ENCODE peak calls at places on chromosomes 16 and 17, in five cellular contexts. C is stomach, H is neural progenitor cell, K is ascending aorta, G is cardiac muscle cell. M is an unnamed sample. For H3K9me3, the result is how much of the 10 kb centered on the place peaks cover.

GRCh38 chr17:1362964-1363363 is 37.1 kb downstream of the YWHAE start:
- DNase-seq in G (no peak), H (no peak), C (no peak), K (peak), M (no peak)

GRCh38 chr17:40350410-40351184 is 13.9 kb downstream of the GJD3 start:
- DNase-seq in G (peak), C (no peak), H (peak), K (no peak), M (no peak)

GRCh38 chr16:24540575-24541240 is 1.3 kb downstream of the RBBP6 start:
- DNase-seq in K (no peak), H (peak), C (no peak), G (peak), M (no peak)

GRCh38 chr16:361872-362701 is 8.3 kb downstream of the MRPL28 start:
- DNase-seq in G (peak), H (peak), C (peak), K (no peak), M (peak)

GRCh38 chr17:73194514-73195222 is 1.8 kb downstream of the COG1 start:
- DNase-seq in H (no peak), K (no peak), C (no peak), G (no peak), M (no peak)

GRCh38 chr17:82200743-82201497 is 11.7 kb downstream of the CCDC57 start:
- DNase-seq in H (no peak), C (no peak), K (no peak), G (no peak), M (peak)

GRCh38 chr16:81522141-81522701 is 77.6 kb downstream of the CMIP start:
- DNase-seq in C (no peak), K (no peak), H (no peak), G (no peak), M (no peak)

GRCh38 chr16:48444574-48444973 is 59.4 kb upstream of the SIAH1 start:
- DNase-seq in G (no peak), H (no peak), K (peak), C (no peak), M (no peak)

GRCh38 chr16:30028438-30029093 is 2.5 kb downstream of the TLCD3B start:
- DNase-seq in G (peak), K (no peak), H (peak), C (no peak), M (no peak)

GRCh38 chr17:74848656-74849399 is 10.9 kb downstream of the GRIN2C start:
- DNase-seq in G (no peak), C (no peak), K (no peak), H (no peak), M (no peak)

GRCh38 chr16:76818611-76819181 is 372.3 kb upstream of the MON1B start:
- DNase-seq in G (no peak), K (no peak), H (no peak), C (no peak), M (no peak)

DNA sequence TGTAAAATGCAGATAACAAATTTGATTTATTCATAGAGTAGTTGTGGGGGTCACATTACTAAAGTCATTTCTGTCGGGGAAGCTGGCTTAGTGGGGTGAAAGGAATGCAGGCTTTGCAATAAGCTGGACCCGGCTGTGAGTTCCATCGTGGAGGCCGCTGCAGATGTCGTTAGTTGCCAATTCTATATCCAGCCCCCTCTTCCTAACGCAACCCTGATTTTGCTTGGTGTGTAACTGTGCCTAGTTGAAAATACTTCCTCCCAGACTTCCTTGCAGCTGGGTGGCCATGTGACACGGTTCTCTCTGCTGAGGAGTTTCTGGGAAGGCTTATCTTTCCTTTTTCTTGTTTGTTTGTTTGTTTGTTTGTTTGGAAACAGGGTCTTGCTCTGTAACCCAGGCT is 4.5 kb downstream of the MFSD6L start:
- DNase-seq in K (no peak), H (no peak), G (no peak), C (no peak), M (no peak)
- H3K27ac ChIP-seq in K (no peak), H (no peak), G (no peak), C (no peak), M (no peak)

DNA sequence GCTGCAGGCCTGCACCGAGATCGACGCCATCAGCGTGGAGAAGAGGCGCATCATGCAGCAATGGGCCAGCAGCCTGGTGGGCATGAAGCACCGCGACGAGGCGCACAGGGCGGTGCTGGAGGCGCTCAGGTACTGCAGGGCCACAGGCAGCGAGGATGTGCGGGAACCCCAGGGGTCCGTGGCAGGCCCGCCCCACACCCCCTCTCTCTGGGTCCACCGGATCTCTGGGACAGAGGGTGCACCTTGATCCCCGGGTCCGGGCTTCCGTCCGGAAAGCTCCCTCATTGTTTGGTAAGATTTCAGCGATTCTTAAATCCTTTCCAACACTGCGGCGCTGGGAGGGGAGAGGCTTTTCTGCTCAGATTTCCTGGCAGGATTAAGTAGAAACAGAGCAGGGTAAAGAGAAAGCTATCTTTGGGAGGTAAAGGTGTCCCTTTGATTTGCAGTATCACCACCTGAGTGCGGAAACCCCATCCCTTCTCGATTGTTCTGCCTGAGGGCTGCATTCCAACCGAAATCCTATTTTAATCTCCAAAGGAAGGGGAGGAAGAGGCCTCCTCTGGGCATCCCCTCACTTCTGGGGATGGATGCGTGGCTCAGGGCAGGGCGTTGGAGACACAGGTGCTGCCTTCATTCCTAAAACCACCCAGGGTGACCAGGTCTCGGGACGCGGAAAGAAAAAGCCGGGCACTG is 29.2 kb downstream of the CCDC40 start:
- DNase-seq in G (no peak), C (no peak), H (peak), K (no peak), M (no peak)
- TF ChIP-seq CTCF in G (no peak), C (no peak), H (no peak), K (no peak), M (no peak)

GRCh38 chr16:59111280-59111679 is 377.2 kb upstream of the GOT2 start:
- DNase-seq in K (no peak), H (peak), G (no peak), C (no peak), M (no peak)
- H3K9me3 ChIP-seq in K (under half), H (under half), G (under half), C (under half), M (under half)

GRCh38 chr16:12655530-12655929 is 148.2 kb downstream of the CPPED1 start:
- DNase-seq in G (no peak), K (no peak), H (no peak), C (no peak), M (no peak)

GRCh38 chr16:12664334-12664733 is 139.4 kb downstream of the CPPED1 start:
- DNase-seq in K (no peak), H (no peak), C (no peak), G (no peak), M (no peak)

GRCh38 chr16:12658506-12658905 is 145.2 kb downstream of the CPPED1 start:
- DNase-seq in G (no peak), K (no peak), C (no peak), H (no peak), M (no peak)

GRCh38 chr16:12661656-12662172 is 142.0 kb downstream of the CPPED1 start:
- DNase-seq in K (no peak), H (peak), C (no peak), G (peak), M (no peak)

DNA sequence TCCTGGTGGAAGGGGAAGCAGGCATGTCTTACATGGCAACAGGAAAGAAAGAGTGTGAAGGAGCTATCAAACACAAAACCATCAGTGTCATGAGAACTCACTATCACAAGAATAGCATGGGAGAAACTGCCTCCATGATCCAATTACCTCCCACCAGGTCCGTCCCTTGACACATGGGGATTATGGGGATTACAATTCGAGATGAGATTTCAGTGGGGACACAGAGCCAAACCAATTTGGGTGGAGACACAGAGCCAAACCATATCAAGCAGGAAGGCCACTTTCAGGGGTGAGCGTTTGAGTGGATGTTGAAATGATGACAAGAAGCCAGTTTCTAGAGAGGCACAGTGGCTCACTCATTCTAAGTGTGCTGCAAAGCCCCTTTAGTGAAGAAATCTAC is 143.8 kb downstream of the CPPED1 start:
- DNase-seq in C (no peak), H (no peak), K (no peak), G (no peak), M (no peak)
- H3K27ac ChIP-seq in C (no peak), H (no peak), K (no peak), G (no peak), M (no peak)

DNA sequence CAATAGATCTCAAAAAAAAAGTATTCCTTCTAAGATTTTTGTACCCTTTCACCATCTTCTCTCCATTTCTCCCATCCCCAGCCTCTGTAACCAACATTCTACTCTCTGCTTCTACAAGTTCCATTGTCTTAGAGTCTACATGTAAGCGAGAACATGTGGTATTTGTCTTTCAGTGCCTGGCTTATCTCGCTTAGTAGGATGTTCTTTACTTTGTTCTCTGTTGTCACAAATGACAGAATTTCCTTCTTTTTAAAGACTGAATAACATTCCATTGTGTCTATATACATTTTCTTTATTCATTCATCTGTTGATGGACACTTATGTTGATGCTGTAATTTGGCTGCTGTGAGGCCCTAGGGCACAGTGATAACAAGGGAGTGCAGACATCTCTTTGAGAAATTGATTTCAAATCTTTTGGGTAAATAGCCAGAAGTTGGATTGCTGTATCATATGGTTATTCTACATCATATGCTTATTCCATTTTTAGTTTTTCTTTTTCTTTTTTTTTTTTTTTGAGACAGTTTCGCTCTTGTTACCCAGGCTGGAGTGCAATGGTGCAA is 37.7 kb upstream of the MYH10 start:
- DNase-seq in G (no peak), C (no peak), K (peak), H (no peak), M (no peak)
- TF ChIP-seq CTCF in G (no peak), C (no peak), K (no peak), H (no peak), M (no peak)

DNA sequence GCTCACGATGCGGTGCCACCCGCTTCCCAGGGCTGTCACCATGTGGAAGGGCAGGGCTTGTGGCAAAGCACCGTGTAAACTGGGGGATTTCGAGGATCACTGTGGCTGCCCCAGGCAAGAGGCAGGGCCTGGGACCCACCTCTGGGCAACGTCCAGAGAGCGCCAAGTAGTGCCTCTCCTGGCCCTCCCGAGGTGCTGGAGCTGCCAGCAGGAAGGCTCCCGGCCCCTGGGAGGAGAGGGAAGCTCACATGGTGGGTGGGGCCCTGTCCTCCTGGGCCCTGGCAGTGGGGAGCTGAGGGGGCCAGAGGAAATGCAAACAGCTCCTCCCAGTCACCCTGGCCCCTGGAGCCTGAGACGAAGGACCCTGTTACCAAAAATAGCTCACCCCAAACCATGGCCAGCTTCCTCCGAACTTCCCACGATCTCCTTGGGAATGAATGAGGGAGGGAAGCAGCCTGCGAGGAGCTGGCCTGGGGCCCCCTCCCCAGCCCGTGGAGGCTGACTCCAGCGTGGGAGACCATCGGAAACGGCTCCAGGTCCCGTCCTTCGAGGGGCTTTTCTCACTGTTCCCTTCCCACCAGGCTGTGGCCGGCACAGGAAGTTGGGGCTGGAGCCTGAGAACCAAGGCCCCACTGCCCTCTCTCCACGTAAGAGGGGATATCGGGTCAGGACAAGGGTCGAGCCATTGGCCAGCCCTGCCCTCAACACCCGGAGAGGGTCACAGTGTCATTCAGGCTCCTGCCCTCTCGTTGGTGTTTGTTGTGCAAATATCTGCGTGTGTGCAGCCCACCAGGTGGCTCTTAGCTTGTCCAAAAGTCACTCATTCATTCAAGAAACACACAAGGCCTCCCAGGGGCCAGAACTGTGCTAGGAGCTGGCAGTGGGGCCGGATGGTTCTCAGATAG is 17.7 kb downstream of the VASN start:
- DNase-seq in K (peak), G (peak), C (no peak), H (no peak), M (no peak)
- H3K9me3 ChIP-seq in K (under half), G (under half), C (under half), H (under half), M (under half)

GRCh38 chr16:62254847-62255246 is 218.6 kb upstream of the CDH8 start:
- DNase-seq in K (no peak), G (no peak), C (no peak), H (no peak), M (no peak)
- H3K27ac ChIP-seq in K (no peak), G (no peak), C (no peak), H (no peak), M (no peak)

GRCh38 chr16:57300387-57301125 is 16.1 kb upstream of the PLLP start:
- DNase-seq in G (peak), C (peak), K (peak), H (peak), M (peak)
- TF ChIP-seq CTCF in G (peak), C (peak), K (peak), H (peak), M (peak)

DNA sequence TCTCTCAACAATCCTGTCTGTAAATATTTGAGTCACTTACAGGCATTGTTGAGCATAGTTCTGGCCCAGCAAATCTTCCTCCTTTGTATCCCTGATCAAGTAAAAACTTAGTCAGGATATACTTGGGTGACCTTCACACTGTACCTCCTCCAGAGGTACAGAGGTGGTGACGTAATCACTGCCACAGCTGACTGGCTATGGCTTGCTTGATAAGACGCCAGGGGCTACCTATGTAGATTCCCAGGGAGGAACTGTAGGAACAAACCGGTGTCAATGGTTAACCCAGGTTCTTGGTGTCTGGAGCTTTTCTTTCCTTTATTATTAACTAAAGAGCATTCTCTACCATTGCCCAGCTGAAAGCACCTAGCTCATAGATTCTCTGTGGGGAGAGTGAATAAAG is at the start of gene KCNJ16:
- DNase-seq in G (no peak), C (peak), H (no peak), K (no peak), M (no peak)
- H3K9me3 ChIP-seq in G (under half), C (under half), H (under half), K (under half), M (under half)

M was measured in CD4-positive, alpha-beta T cell.